ENCODE peak calls at places on chromosomes 4 and X, in seven cellular contexts. I, Y, W, U, D, T and S are unnamed samples.
A peak's percentile ranks its signal among the peaks of the same experiment; 100 is the strongest.

GRCh38 chr4:156188596-156188995 is 234.9 kb upstream of the CTSO start:
- DNase-seq in I (no peak), Y (no peak), W (no peak), U (no peak), D (no peak), T (no peak), S (no peak)

GRCh38 chrX:120453985-120454384 is 15.1 kb downstream of the LAMP2 start:
- DNase-seq in I (no peak), Y (no peak), W (no peak), U (no peak), D (no peak), T (no peak), S (no peak)

GRCh38 chrX:136933617-136934145 is 53.2 kb upstream of the RBMX start:
- DNase-seq in I (no peak), Y (no peak), W (no peak), U (no peak), D (no peak), T (no peak), S (no peak)

GRCh38 chr4:22739933-22740332 is 47.2 kb downstream of the GBA3 start:
- DNase-seq in I (no peak), Y (no peak), W (no peak), U (peak; percentile 68), D (no peak), T (no peak), S (no peak)

GRCh38 chr4:156536661-156537060 is 434.9 kb downstream of the PDGFC start:
- DNase-seq in I (no peak), Y (no peak), W (no peak), U (no peak), D (no peak), T (no peak), S (no peak)

GRCh38 chrX:38694394-38694793 is 106.9 kb upstream of the MID1IP1 start:
- DNase-seq in I (no peak), Y (no peak), W (no peak), U (no peak), D (no peak), T (no peak), S (no peak)

GRCh38 chrX:129980043-129980442 is 2.4 kb upstream of the BCORL1 start:
- DNase-seq in I (no peak), Y (no peak), W (no peak), U (no peak), D (no peak), T (peak; percentile 35), S (peak; percentile 62)

GRCh38 chr4:140344621-140345020 is 28.8 kb upstream of the SCOC start:
- DNase-seq in I (no peak), Y (no peak), W (no peak), U (peak; percentile 55), D (no peak), T (no peak), S (no peak)

GRCh38 chr4:76090241-76090691 is 15.8 kb downstream of the ART3 start:
- DNase-seq in I (no peak), Y (no peak), W (no peak), U (peak; percentile 52), D (no peak), T (no peak), S (peak; percentile 45)

GRCh38 chr4:26729027-26729426 is 131.6 kb upstream of the STIM2 start:
- DNase-seq in I (no peak), Y (no peak), W (no peak), U (no peak), D (no peak), T (no peak), S (no peak)

GRCh38 chr4:98928131-98928504 is 815 bp downstream of the EIF4E start:
- DNase-seq in I (peak; percentile 72), Y (peak; percentile 72), W (peak; percentile 39), U (peak; percentile 56), D (peak; percentile 42), T (peak; percentile 46), S (peak; percentile 79)

GRCh38 chrX:28108186-28108945 is 127.1 kb upstream of the DCAF8L1 start:
- DNase-seq in I (no peak), Y (no peak), W (no peak), U (no peak), D (no peak), T (no peak), S (no peak)

GRCh38 chr4:142120921-142121320 is 484.5 kb downstream of the IL15 start:
- DNase-seq in I (no peak), Y (no peak), W (no peak), U (no peak), D (no peak), T (no peak), S (no peak)

GRCh38 chrX:11445540-11445939 is 152.3 kb downstream of the AMELX start:
- DNase-seq in I (no peak), Y (no peak), W (no peak), U (no peak), D (no peak), T (no peak), S (no peak)

GRCh38 chrX:1485033-1485432 is 32.3 kb upstream of the ASMTL start:
- DNase-seq in I (no peak), Y (peak; percentile 5), W (no peak), U (no peak), D (no peak), T (no peak), S (no peak)